ENCODE peak calls at places on chromosome X, in five cellular contexts. N is K562, D is HepG2, C is A549, R is GM12878. M is an unnamed sample.

GRCh38 chrX:56800801-56801200 is 71.8 kb downstream of the NBDY start:
- DNase-seq in N (no peak), D (no peak), C (no peak), R (no peak), M (no peak)

GRCh38 chrX:10119399-10119990 is 37.3 kb upstream of the CLCN4 start:
- DNase-seq in N (peak), C (peak), R (peak), D (peak), M (peak)

GRCh38 chrX:39327255-39327654 is 526.0 kb downstream of the MID1IP1 start:
- DNase-seq in D (no peak), C (no peak), R (no peak), N (no peak), M (no peak)

GRCh38 chrX:130118396-130118795 is 8.1 kb upstream of the ELF4 start:
- DNase-seq in D (no peak), N (no peak), R (no peak), C (peak), M (no peak)

GRCh38 chrX:11531226-11531625 is 134.5 kb downstream of the ARHGAP6 start:
- DNase-seq in R (no peak), D (no peak), C (peak), N (no peak), M (no peak)

GRCh38 chrX:68720851-68721250 is 73.4 kb downstream of the STARD8 start:
- DNase-seq in D (no peak), C (no peak), N (no peak), R (no peak), M (no peak)

GRCh38 chrX:16772460-16772859 is 13.8 kb upstream of the TXLNG start:
- DNase-seq in N (no peak), C (peak), R (no peak), D (peak), M (peak)

GRCh38 chrX:2690856-2691542 is at the start of gene CD99:
- DNase-seq in N (peak), R (peak), D (peak), C (peak), M (peak)

GRCh38 chrX:46704767-46705386 is 54.0 kb downstream of the SLC9A7 start:
- DNase-seq in N (no peak), R (peak), D (no peak), C (no peak), M (no peak)

GRCh38 chrX:78950157-78950556 is 5.0 kb downstream of the P2RY10 start:
- DNase-seq in N (no peak), R (no peak), C (no peak), D (no peak), M (no peak)

GRCh38 chrX:40169193-40170086 is 71.7 kb upstream of the BCOR start:
- DNase-seq in D (peak), C (peak), N (peak), R (no peak), M (peak)

GRCh38 chrX:72130762-72131231 is 918 bp downstream of the RTL5 start:
- DNase-seq in C (no peak), D (no peak), R (no peak), N (no peak), M (no peak)

GRCh38 chrX:70456256-70456655 is 11.6 kb downstream of the DLG3 start:
- DNase-seq in C (no peak), R (no peak), D (no peak), N (no peak), M (no peak)

GRCh38 chrX:47145408-47146120 is 543 bp downstream of the RBM10 start:
- DNase-seq in N (peak), D (no peak), R (no peak), C (no peak), M (no peak)

GRCh38 chrX:105695451-105695850 is 126.9 kb upstream of the NRK start:
- DNase-seq in C (no peak), D (no peak), R (no peak), N (no peak), M (no peak)

GRCh38 chrX:136870064-136870463 is 10.5 kb downstream of the RBMX start:
- DNase-seq in D (no peak), N (no peak), C (no peak), R (no peak), M (no peak)

GRCh38 chrX:21194526-21194925 is 179.7 kb upstream of the CNKSR2 start:
- DNase-seq in D (no peak), N (no peak), R (no peak), C (no peak), M (no peak)

GRCh38 chrX:72107320-72107719 is 24.4 kb downstream of the RTL5 start:
- DNase-seq in R (no peak), D (no peak), N (peak), C (peak), M (no peak)

DNA sequence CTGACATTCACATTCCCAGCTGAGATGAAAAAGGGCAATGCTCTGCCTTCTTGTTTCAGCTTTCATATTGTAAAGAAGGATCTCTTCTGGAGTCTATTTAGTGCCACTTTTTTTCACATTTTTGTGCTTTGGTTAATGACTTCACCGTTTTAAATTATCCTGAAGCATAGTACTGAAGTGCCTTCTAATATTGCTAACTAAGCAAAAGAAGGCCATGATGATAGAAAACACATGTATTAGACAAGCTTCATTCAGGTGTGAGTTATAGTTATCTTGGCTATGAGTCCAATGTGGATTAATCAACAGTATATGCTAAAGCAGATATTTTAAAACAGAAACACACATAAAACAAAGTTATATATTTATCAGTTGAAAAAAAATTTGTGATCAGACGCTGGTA is 40.4 kb downstream of the NXT2 start:
- DNase-seq in R (no peak), C (no peak), D (no peak), N (no peak), M (no peak)
- TF ChIP-seq HDAC2 in R (no peak), C (no peak), D (no peak), N (no peak), M (no peak)

DNA sequence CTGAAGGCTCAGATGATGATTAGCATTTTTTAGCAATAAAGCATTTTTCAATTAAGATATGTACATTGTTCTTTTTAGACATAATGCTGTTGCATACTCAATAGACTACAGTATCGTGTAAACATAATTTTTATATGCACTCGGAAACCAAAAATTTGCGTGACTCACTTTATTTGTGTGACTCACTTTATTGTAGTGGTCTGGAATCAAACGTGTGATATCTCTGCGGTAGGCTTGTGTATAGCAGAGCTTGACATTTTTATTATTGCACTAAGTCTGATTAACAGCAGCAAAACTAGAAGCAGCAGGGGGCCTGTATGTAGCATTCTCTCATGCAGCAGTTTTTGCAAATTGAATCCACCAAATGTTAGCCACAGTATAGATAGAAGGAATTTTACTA is 119.1 kb upstream of the PRDX4 start:
- DNase-seq in C (no peak), R (no peak), N (no peak), D (no peak), M (no peak)
- TF ChIP-seq HDAC2 in C (no peak), R (no peak), N (no peak), D (no peak), M (no peak)

GRCh38 chrX:55490121-55490520 is 473 bp upstream of the USP51 start:
- DNase-seq in R (no peak), N (no peak), C (no peak), D (no peak), M (no peak)
- TF ChIP-seq HDAC2 in R (no peak), N (no peak), C (no peak), D (no peak), M (no peak)

DNA sequence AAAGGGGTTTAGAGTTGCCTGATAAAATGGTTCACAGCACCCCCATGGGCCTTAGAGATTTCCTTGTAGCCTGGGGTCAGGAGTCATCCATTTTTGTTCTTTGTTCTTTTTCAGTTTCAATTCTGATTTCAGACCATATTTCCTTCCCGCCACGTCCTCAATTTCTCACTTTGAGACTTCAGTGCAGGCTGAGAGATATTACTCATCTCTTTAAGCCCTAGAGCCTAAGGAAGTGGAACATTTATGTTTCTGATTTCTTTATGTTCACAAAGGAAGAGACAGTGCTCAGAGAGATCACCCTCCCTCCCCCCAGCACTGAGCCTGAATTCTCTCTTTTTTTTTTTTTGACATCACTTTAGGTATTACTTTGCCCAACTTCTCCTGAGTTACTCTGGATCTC is 56.3 kb downstream of the MSN start:
- DNase-seq in N (no peak), C (no peak), D (no peak), R (peak), M (no peak)
- TF ChIP-seq HDAC2 in N (no peak), C (no peak), D (no peak), R (no peak), M (no peak)

DNA sequence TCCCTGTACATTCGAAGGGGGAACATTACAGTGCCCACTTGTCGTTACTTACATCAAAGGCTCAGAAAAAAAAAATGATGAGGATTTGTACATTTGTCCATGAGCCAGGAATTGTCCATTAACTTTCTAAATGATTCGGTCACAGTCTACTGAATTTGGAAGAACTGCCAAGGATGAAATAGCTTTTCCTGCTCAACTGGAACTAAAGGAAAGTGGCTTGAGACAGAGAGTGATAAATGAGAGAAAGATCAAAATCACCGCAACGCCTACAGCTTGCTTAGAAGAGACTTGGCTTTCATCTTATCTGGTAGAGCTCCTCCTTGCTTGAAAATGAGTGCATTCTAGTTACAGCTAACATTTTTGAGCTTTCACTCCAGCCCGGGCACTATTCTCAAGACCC is 55.4 kb upstream of the ADGRG2 start:
- DNase-seq in R (no peak), C (no peak), N (no peak), D (no peak), M (no peak)
- TF ChIP-seq HDAC2 in R (no peak), C (no peak), N (no peak), D (no peak), M (no peak)

GRCh38 chrX:153744210-153745066 is 19.6 kb upstream of the PLXNB3 start:
- DNase-seq in N (no peak), R (no peak), D (no peak), C (peak), M (no peak)
- TF ChIP-seq HDAC2 in N (no peak), R (no peak), D (no peak), C (no peak), M (no peak)

DNA sequence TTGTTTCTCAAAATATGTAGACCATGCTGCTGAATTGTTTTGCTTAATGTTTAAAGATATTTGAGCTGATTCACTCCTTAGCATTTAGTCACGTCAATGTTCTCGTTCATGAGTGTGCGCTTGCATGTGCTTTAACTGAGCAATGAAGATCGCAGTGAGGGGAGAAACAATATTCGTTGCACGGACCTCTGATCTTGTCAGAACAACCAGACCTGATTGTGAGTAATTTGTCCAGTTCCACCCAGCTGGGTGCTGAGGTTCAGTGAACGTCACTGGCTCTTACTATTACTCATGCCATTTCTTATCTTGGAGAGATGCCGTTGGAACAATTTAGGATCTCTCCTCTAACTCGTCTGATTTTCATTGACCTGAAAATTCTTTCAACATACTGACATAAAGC is 15.0 kb upstream of the PRKX start:
- DNase-seq in C (no peak), N (no peak), R (no peak), D (no peak), M (no peak)
- TF ChIP-seq HDAC2 in C (no peak), N (no peak), R (no peak), D (no peak), M (no peak)

GRCh38 chrX:115337735-115338134 is 48.2 kb downstream of the LUZP4 start:
- DNase-seq in N (no peak), D (no peak), C (no peak), R (no peak), M (no peak)

GRCh38 chrX:115330498-115331138 is 41.1 kb downstream of the LUZP4 start:
- DNase-seq in N (peak), D (peak), C (peak), R (peak), M (no peak)

GRCh38 chrX:115332832-115333231 is 43.3 kb downstream of the LUZP4 start:
- DNase-seq in N (no peak), D (no peak), C (no peak), R (no peak), M (no peak)

DNA sequence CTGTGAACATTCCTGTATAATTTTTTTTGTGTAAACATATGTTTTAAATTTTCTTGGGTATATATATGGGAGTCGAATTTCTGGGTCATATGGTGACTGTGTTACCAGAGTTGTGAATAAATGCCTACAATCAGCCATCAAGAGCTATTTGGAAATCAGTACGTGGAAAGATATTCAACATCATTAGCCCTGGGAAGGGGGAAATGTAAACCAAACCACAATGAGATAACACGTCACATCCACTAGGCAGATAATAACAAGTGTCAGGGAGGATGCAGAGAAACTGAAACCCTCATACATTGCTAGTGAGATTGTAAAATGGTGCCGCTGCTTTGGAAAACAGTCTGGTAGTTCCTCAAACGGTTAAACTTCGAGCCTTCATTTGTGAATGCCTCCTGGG is 43.9 kb downstream of the LUZP4 start:
- DNase-seq in N (no peak), R (no peak), C (no peak), D (no peak), M (no peak)
- TF ChIP-seq HDAC2 in N (no peak), R (no peak), C (no peak), D (no peak), M (no peak)

GRCh38 chrX:7158468-7158990 is 10.6 kb upstream of the PUDP start:
- DNase-seq in N (no peak), R (no peak), D (no peak), C (no peak), M (no peak)
- TF ChIP-seq HDAC2 in N (no peak), R (no peak), D (no peak), C (no peak), M (no peak)

GRCh38 chrX:133587818-133588217 is 172.5 kb upstream of the GPC4 start:
- DNase-seq in R (no peak), D (no peak), C (no peak), N (no peak), M (no peak)

GRCh38 chrX:133594156-133594555 is 178.9 kb upstream of the GPC4 start:
- DNase-seq in C (no peak), R (no peak), D (no peak), N (no peak), M (no peak)

GRCh38 chrX:133588827-133589226 is 173.5 kb upstream of the GPC4 start:
- DNase-seq in C (no peak), D (no peak), R (no peak), N (no peak), M (no peak)

GRCh38 chrX:133593531-133593930 is 178.2 kb upstream of the GPC4 start:
- DNase-seq in R (no peak), D (no peak), N (no peak), C (no peak), M (no peak)

DNA sequence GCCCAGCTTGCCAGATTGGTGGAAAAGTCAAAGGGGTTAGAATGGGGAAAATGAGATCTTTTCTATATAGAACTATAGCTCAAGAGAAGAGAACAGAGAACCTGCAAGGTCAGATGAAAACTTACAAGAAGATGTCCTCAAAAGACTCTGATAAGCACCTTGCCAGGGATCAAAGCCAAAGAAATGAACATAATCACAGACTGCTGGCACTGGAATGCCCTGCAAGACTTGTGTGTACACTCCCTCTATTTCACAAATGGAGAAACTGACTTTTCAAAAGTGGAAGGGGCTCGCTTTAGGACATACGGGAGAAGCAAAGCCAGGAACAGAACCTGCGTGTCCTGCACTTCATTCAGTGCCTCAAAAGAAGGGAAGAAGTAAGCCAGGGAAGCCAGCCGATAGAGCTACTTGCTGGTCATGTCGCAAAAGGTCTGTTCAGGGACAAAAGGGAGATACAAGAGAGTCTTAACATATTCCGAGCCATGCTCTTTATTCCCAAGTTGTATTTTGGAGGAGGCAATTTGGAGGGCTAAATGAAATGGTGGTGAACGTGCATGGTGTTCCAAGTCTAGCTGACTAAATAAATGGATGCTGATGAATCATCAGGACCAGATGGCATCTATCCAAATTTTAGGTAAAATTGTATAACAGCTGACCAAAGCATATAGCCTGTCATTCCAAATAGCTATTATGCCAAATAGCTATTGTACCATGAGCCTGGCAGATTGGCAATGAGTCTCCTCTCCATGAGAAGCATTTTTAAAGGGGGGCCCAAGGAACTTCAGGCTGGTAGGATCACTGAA is 175.6 kb upstream of the GPC4 start:
- DNase-seq in D (no peak), C (no peak), R (no peak), N (no peak), M (no peak)
- TF ChIP-seq HDAC2 in D (no peak), C (no peak), R (no peak), N (no peak), M (no peak)

M was measured in H1.